ENCODE peak calls at places on chromosomes 16 and 17, in ten cellular contexts. F is WTC11, G is ureter, Q is skeletal muscle cell, W is breast epithelium, O is midbrain, J is AG08396, X is OCI-LY7, D is T47D, E is anterior cingulate cortex. M is an unnamed sample.

GRCh38 chr17:77145635-77146632 is 5.2 kb downstream of the SEC14L1 start:
- DNase-seq in D (no peak), F (peak), Q (no peak), E (no peak), G (peak), O (peak), W (no peak), X (peak), J (peak), M (no peak)

GRCh38 chr17:11628374-11628773 is 30.1 kb downstream of the DNAH9 start:
- DNase-seq in Q (no peak), W (no peak), F (peak), E (no peak), O (no peak), J (no peak), D (no peak), X (no peak), G (no peak), M (no peak)

GRCh38 chr16:4015275-4015990 is 100.8 kb downstream of the ADCY9 start:
- DNase-seq in X (no peak), O (no peak), Q (no peak), D (no peak), F (no peak), G (no peak), W (no peak), E (no peak), J (no peak), M (no peak)

GRCh38 chr17:19004601-19005441 is at the start of gene FAM83G:
- DNase-seq in G (peak), J (peak), F (peak), E (no peak), O (no peak), D (peak), W (peak), Q (no peak), X (peak), M (peak)

GRCh38 chr17:60506312-60506711 is 19.7 kb downstream of the APPBP2 start:
- DNase-seq in F (no peak), X (no peak), E (no peak), O (no peak), J (peak), Q (peak), G (no peak), W (no peak), D (no peak), M (peak)

GRCh38 chr16:72856797-72857196 is 191.1 kb downstream of the ZFHX3 start:
- DNase-seq in X (no peak), J (no peak), E (no peak), D (peak), G (no peak), W (no peak), F (peak), O (no peak), Q (no peak), M (peak)

GRCh38 chr17:73281926-73282325 is 20.2 kb upstream of the CPSF4L start:
- DNase-seq in Q (no peak), J (no peak), E (no peak), O (no peak), W (no peak), X (no peak), G (no peak), D (no peak), F (no peak), M (peak)

GRCh38 chr17:5680766-5681165 is 96.5 kb upstream of the NLRP1 start:
- DNase-seq in W (no peak), F (no peak), Q (no peak), O (no peak), D (no peak), G (no peak), E (no peak), X (no peak), J (no peak), M (no peak)

GRCh38 chr17:63973930-63974593 is 1.3 kb upstream of the SCN4A start:
- DNase-seq in X (no peak), J (peak), D (no peak), G (no peak), W (no peak), O (no peak), F (no peak), E (no peak), Q (no peak), M (no peak)

GRCh38 chr17:19650826-19651225 is 2.3 kb downstream of the ALDH3A2 start:
- DNase-seq in E (no peak), G (no peak), J (peak), O (no peak), X (no peak), W (no peak), D (no peak), Q (no peak), F (no peak), M (no peak)